ENCODE peak calls at places on chromosomes 12 and 14, in four cellular contexts. W is body of pancreas, K is tibial nerve, B is neural progenitor cell. F is an unnamed sample.

GRCh38 chr12:79707830-79708229 is 17.1 kb upstream of the PAWR start:
- DNase-seq in W (no peak), K (no peak), B (no peak), F (no peak)

GRCh38 chr12:6383572-6384498 is at the start of gene LTBR:
- DNase-seq in W (peak), K (peak), B (peak), F (peak)

GRCh38 chr12:116194935-116195431 is 82.5 kb downstream of the MED13L start:
- DNase-seq in W (no peak), K (no peak), B (no peak), F (no peak)

GRCh38 chr12:56628671-56629458 is 1.3 kb downstream of the BAZ2A start:
- DNase-seq in W (peak), K (peak), B (peak), F (peak)

GRCh38 chr14:70073924-70074566 is 114.7 kb downstream of the SLC8A3 start:
- DNase-seq in W (peak), K (peak), B (peak), F (peak)

GRCh38 chr14:101200008-101200649 is 296.6 kb upstream of the RTL1 start:
- DNase-seq in W (no peak), K (no peak), B (no peak), F (no peak)

GRCh38 chr14:93994919-93995682 is 2.0 kb upstream of the CCDC197 start:
- DNase-seq in W (peak), K (no peak), B (no peak), F (peak)

GRCh38 chr12:9133243-9133938 is 17.7 kb upstream of the A2M start:
- DNase-seq in W (no peak), K (no peak), B (no peak), F (no peak)

GRCh38 chr12:99769581-99769980 is 122.0 kb downstream of the GARIN6 start:
- DNase-seq in W (no peak), K (no peak), B (peak), F (no peak)

GRCh38 chr14:22981090-22982012 is 1.0 kb downstream of the AJUBA start:
- DNase-seq in W (no peak), K (no peak), B (peak), F (peak)

GRCh38 chr12:129673807-129674206 is 230.0 kb downstream of the TMEM132D start:
- DNase-seq in W (no peak), K (no peak), B (no peak), F (no peak)

GRCh38 chr14:95526483-95527391 is 8.1 kb upstream of the GLRX5 start:
- DNase-seq in W (no peak), K (no peak), B (no peak), F (no peak)

GRCh38 chr14:91286530-91286937 is 42.0 kb upstream of the GPR68 start:
- DNase-seq in W (peak), K (peak), B (peak), F (peak)

GRCh38 chr12:113757223-113758002 is 208.7 kb downstream of the RBM19 start:
- DNase-seq in W (no peak), K (no peak), B (peak), F (no peak)

GRCh38 chr14:102909462-102909861 is 13.0 kb upstream of the AMN start:
- DNase-seq in W (no peak), K (no peak), B (no peak), F (no peak)

GRCh38 chr14:105313381-105314286 is 914 bp upstream of the PACS2 start:
- DNase-seq in W (peak), K (peak), B (peak), F (peak)

GRCh38 chr14:45091696-45092095 is 7.8 kb downstream of the PRPF39 start:
- DNase-seq in W (no peak), K (no peak), B (no peak), F (no peak)

GRCh38 chr14:90042587-90043252 is 19.1 kb upstream of the KCNK13 start:
- DNase-seq in W (no peak), K (no peak), B (no peak), F (no peak)

GRCh38 chr14:56491299-56492285 is 88.0 kb upstream of the TMEM260 start:
- DNase-seq in W (peak), K (peak), B (peak), F (peak)

GRCh38 chr12:53617700-53618099 is 8.5 kb downstream of the ATF7 start:
- DNase-seq in W (no peak), K (no peak), B (no peak), F (no peak)
- H3K4me3 ChIP-seq in W (no peak), K (peak), B (no peak), F (no peak)

GRCh38 chr12:121657305-121658008 is 12.0 kb downstream of the MORN3 start:
- DNase-seq in W (no peak), K (no peak), B (no peak), F (no peak)
- H3K4me3 ChIP-seq in W (no peak), K (no peak), B (no peak), F (no peak)

GRCh38 chr12:123390415-123391093 is 6.6 kb downstream of the KMT5A start:
- DNase-seq in W (no peak), K (no peak), B (no peak), F (no peak)
- H3K4me3 ChIP-seq in W (no peak), K (peak), B (peak), F (no peak)

DNA sequence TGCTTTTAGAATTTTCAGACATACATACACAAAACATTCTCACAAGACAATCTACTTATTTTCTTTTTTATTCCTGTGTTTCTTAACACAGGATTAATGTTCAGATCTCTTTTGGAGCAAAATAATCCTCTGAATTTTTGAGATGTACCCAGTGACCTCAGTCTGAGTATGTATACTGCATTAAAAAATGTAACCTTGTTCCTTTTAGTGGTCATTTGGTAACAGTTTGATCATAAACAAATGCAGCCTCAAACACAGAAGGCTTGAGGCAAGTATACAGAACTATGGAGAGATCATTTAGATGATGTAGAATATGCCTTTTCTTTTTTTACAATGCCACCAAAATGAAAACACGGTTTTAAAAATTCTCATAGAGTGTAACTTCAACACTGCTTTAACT is 9.7 kb downstream of the HIF1A start:
- DNase-seq in W (no peak), K (no peak), B (no peak), F (no peak)
- H3K4me3 ChIP-seq in W (no peak), K (no peak), B (no peak), F (no peak)

GRCh38 chr12:89494411-89495231 is 30.0 kb downstream of the GALNT4 start:
- DNase-seq in W (no peak), K (no peak), B (no peak), F (no peak)
- H3K4me3 ChIP-seq in W (no peak), K (no peak), B (no peak), F (no peak)

DNA sequence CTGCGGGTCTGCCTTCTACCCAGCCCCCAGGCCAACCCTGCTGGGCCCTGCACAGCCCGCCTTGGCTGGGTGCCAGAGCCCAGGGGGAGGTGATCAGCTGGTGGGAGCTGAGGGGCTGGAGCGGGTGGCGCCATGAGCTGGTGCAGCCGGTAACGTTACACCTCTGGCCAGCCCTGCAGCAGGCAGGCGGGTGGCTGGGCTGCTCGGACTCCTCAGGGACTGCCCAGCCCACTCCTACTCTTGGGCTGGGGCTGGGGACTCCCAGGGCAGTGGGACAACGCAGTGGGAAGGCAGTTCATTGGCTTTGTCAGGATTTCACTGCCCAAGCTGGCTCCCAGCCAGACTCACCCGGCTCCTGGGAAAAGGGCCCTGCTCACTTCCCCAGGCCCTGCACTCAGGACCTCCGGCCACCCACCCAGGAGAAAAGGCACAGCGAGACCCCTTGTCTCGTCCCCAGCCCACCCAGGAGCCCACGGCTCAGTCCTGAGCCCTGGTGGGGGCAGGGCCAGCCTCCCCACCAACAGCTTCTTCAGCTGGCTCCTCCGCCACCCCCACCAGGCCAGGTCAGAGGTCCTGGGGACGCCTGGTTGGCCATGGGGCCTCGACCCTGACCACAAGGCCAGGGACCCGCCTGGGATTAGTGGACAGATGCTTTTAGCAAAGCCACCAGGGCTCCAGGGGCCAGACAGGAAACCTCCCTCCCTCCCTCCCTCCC is 1.0 kb downstream of the PGF start:
- DNase-seq in W (no peak), K (no peak), B (peak), F (peak)
- H3K4me3 ChIP-seq in W (no peak), K (peak), B (no peak), F (peak)

GRCh38 chr12:51391047-51391837 is at the start of gene GALNT6:
- DNase-seq in W (peak), K (no peak), B (peak), F (no peak)

GRCh38 chr12:51392556-51393237 is 1.5 kb upstream of the GALNT6 start:
- DNase-seq in W (peak), K (no peak), B (peak), F (no peak)

GRCh38 chr12:51389302-51389999 is 1.8 kb downstream of the GALNT6 start:
- DNase-seq in W (no peak), K (no peak), B (no peak), F (no peak)

GRCh38 chr12:51388826-51389225 is 2.4 kb downstream of the GALNT6 start:
- DNase-seq in W (no peak), K (no peak), B (no peak), F (no peak)

DNA sequence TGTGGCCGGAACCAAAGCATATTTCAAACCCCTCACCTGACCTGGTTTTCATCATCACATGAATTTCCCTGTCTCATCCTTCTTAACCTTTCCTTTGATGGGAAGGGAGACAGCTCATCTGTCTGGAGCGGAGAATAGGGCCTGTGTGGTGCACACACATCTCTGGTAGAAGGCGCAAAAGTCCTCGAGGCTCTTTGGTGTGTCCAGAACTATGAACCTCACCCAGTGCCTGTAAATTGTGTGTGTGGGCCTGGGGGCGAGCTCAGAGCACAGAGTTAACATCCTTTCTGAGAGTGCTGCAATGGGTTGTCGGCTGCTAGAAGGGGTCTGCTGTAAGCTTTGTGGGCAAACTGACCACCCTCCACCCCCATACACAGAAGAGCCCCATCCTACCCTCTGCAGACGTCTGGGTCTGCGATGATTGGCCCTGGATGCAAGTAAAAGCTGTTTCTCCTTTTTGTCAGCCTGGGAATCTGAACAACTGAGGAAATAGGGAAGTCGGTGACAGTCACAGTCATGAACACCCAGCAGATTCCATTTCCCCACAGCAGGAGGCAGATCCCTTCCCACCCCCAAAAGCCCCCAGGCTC is 654 bp downstream of the GALNT6 start:
- DNase-seq in W (no peak), K (no peak), B (no peak), F (no peak)
- H3K4me3 ChIP-seq in W (no peak), K (peak), B (peak), F (no peak)